ENCODE peak calls at places on chromosomes 5 and 9, in seven cellular contexts. One of them, this sample, is unnamed.

GRCh38 chr9:120569556-120569955 is 10.4 kb downstream of the CDK5RAP2 start:
- DNase-seq in neural progenitor cell: no peak
- DNase-seq in Calu3: no peak
- DNase-seq in hypothalamus: no peak
- DNase-seq in A549: no peak
- DNase-seq in HFF-Myc: no peak
- DNase-seq in pancreas: no peak
- DNase-seq in this sample: no peak

GRCh38 chr9:121266906-121267650 is 884 bp upstream of the GSN start:
- DNase-seq in pancreas: no peak
- DNase-seq in neural progenitor cell: no peak
- DNase-seq in A549: no peak
- DNase-seq in HFF-Myc: no peak
- DNase-seq in hypothalamus: peak; percentile 45
- DNase-seq in Calu3: no peak
- DNase-seq in this sample: no peak

GRCh38 chr5:137040641-137041340 is 458.3 kb downstream of the SPOCK1 start:
- DNase-seq in hypothalamus: no peak
- DNase-seq in pancreas: no peak
- DNase-seq in A549: no peak
- DNase-seq in neural progenitor cell: no peak
- DNase-seq in HFF-Myc: no peak
- DNase-seq in Calu3: no peak
- DNase-seq in this sample: no peak

GRCh38 chr5:1138445-1139207 is 26.8 kb upstream of the SLC12A7 start:
- DNase-seq in HFF-Myc: no peak
- DNase-seq in hypothalamus: no peak
- DNase-seq in A549: no peak
- DNase-seq in pancreas: no peak
- DNase-seq in Calu3: no peak
- DNase-seq in neural progenitor cell: no peak
- DNase-seq in this sample: no peak

GRCh38 chr5:110377411-110378392 is 348.8 kb downstream of the TMEM232 start:
- DNase-seq in pancreas: no peak
- DNase-seq in neural progenitor cell: peak; percentile 30
- DNase-seq in A549: no peak
- DNase-seq in Calu3: no peak
- DNase-seq in hypothalamus: no peak
- DNase-seq in HFF-Myc: no peak
- DNase-seq in this sample: no peak

GRCh38 chr5:147509710-147510651 is at the start of gene DPYSL3:
- DNase-seq in neural progenitor cell: peak; percentile 93
- DNase-seq in A549: peak; percentile 13
- DNase-seq in HFF-Myc: no peak
- DNase-seq in hypothalamus: peak; percentile 63
- DNase-seq in pancreas: peak; percentile 45
- DNase-seq in Calu3: peak; percentile 82
- DNase-seq in this sample: no peak

GRCh38 chr5:44440186-44440585 is 51.0 kb upstream of the FGF10 start:
- DNase-seq in pancreas: no peak
- DNase-seq in hypothalamus: no peak
- DNase-seq in Calu3: no peak
- DNase-seq in A549: no peak
- DNase-seq in HFF-Myc: no peak
- DNase-seq in neural progenitor cell: no peak
- DNase-seq in this sample: no peak

GRCh38 chr5:132003982-132004381 is 7.5 kb downstream of the ACSL6 start:
- DNase-seq in A549: no peak
- DNase-seq in HFF-Myc: no peak
- DNase-seq in neural progenitor cell: no peak
- DNase-seq in pancreas: no peak
- DNase-seq in Calu3: no peak
- DNase-seq in hypothalamus: peak; percentile 38
- DNase-seq in this sample: no peak

GRCh38 chr5:153938131-153938842 is 100.4 kb downstream of the FAM114A2 start:
- DNase-seq in neural progenitor cell: no peak
- DNase-seq in hypothalamus: no peak
- DNase-seq in pancreas: no peak
- DNase-seq in Calu3: no peak
- DNase-seq in HFF-Myc: no peak
- DNase-seq in A549: no peak
- DNase-seq in this sample: no peak

GRCh38 chr9:111897831-111898144 is 1.2 kb downstream of the UGCG start:
- DNase-seq in Calu3: no peak
- DNase-seq in neural progenitor cell: no peak
- DNase-seq in hypothalamus: no peak
- DNase-seq in pancreas: no peak
- DNase-seq in HFF-Myc: no peak
- DNase-seq in A549: no peak
- DNase-seq in this sample: no peak

GRCh38 chr5:14806452-14806851 is 65.1 kb downstream of the ANKH start:
- DNase-seq in hypothalamus: no peak
- DNase-seq in HFF-Myc: peak; percentile 87
- DNase-seq in A549: no peak
- DNase-seq in Calu3: no peak
- DNase-seq in pancreas: no peak
- DNase-seq in neural progenitor cell: no peak
- DNase-seq in this sample: peak; percentile 96

GRCh38 chr5:89417990-89418820 is 535.2 kb upstream of the MEF2C start:
- DNase-seq in HFF-Myc: no peak
- DNase-seq in Calu3: no peak
- DNase-seq in neural progenitor cell: no peak
- DNase-seq in pancreas: no peak
- DNase-seq in hypothalamus: no peak
- DNase-seq in A549: no peak
- DNase-seq in this sample: no peak

This sample was measured in brain pericyte.